ENCODE peak calls at places on chromosomes 11 and 22, in eight cellular contexts. One of them, this sample, is unnamed.

GRCh38 chr22:29116397-29117123 is 43.7 kb downstream of the KREMEN1 start:
- DNase-seq in naive thymus-derived CD8-positive, alpha-beta T cell: peak
- DNase-seq in T-helper 2 cell: no peak
- DNase-seq in C1 segment of cervical spinal cord: no peak
- DNase-seq in amniotic epithelial cell: no peak
- DNase-seq in HTR-8/SVneo: no peak
- DNase-seq in T-helper 9 cell: no peak
- DNase-seq in stomach: no peak
- DNase-seq in this sample: no peak

GRCh38 chr11:118430956-118431355 is 5.3 kb upstream of the KMT2A start:
- DNase-seq in naive thymus-derived CD8-positive, alpha-beta T cell: no peak
- DNase-seq in T-helper 2 cell: no peak
- DNase-seq in C1 segment of cervical spinal cord: no peak
- DNase-seq in amniotic epithelial cell: no peak
- DNase-seq in HTR-8/SVneo: no peak
- DNase-seq in T-helper 9 cell: no peak
- DNase-seq in stomach: no peak
- DNase-seq in this sample: no peak

GRCh38 chr11:8806974-8807373 is 104.0 kb upstream of the AKIP1 start:
- DNase-seq in naive thymus-derived CD8-positive, alpha-beta T cell: no peak
- DNase-seq in T-helper 2 cell: no peak
- DNase-seq in C1 segment of cervical spinal cord: no peak
- DNase-seq in amniotic epithelial cell: no peak
- DNase-seq in HTR-8/SVneo: no peak
- DNase-seq in T-helper 9 cell: no peak
- DNase-seq in stomach: no peak
- DNase-seq in this sample: no peak

GRCh38 chr22:39374801-39375200 is 24.8 kb upstream of the TAB1 start:
- DNase-seq in naive thymus-derived CD8-positive, alpha-beta T cell: no peak
- DNase-seq in T-helper 2 cell: no peak
- DNase-seq in C1 segment of cervical spinal cord: no peak
- DNase-seq in amniotic epithelial cell: no peak
- DNase-seq in HTR-8/SVneo: no peak
- DNase-seq in T-helper 9 cell: no peak
- DNase-seq in stomach: no peak
- DNase-seq in this sample: no peak

GRCh38 chr11:27213232-27213660 is 149.8 kb downstream of the CCDC34 start:
- DNase-seq in naive thymus-derived CD8-positive, alpha-beta T cell: no peak
- DNase-seq in T-helper 2 cell: no peak
- DNase-seq in C1 segment of cervical spinal cord: no peak
- DNase-seq in amniotic epithelial cell: peak
- DNase-seq in HTR-8/SVneo: no peak
- DNase-seq in T-helper 9 cell: no peak
- DNase-seq in stomach: no peak
- DNase-seq in this sample: no peak

GRCh38 chr11:70713988-70714665 is 315.8 kb downstream of the CTTN start:
- DNase-seq in naive thymus-derived CD8-positive, alpha-beta T cell: no peak
- DNase-seq in T-helper 2 cell: no peak
- DNase-seq in C1 segment of cervical spinal cord: no peak
- DNase-seq in amniotic epithelial cell: no peak
- DNase-seq in HTR-8/SVneo: no peak
- DNase-seq in T-helper 9 cell: no peak
- DNase-seq in stomach: no peak
- DNase-seq in this sample: no peak

GRCh38 chr11:15053201-15053685 is 20.1 kb upstream of the CALCB start:
- DNase-seq in naive thymus-derived CD8-positive, alpha-beta T cell: no peak
- DNase-seq in T-helper 2 cell: no peak
- DNase-seq in C1 segment of cervical spinal cord: no peak
- DNase-seq in amniotic epithelial cell: no peak
- DNase-seq in HTR-8/SVneo: no peak
- DNase-seq in T-helper 9 cell: no peak
- DNase-seq in stomach: no peak
- DNase-seq in this sample: peak

GRCh38 chr11:127998421-127998820 is 588.9 kb downstream of the ETS1 start:
- DNase-seq in naive thymus-derived CD8-positive, alpha-beta T cell: no peak
- DNase-seq in T-helper 2 cell: no peak
- DNase-seq in C1 segment of cervical spinal cord: no peak
- DNase-seq in amniotic epithelial cell: no peak
- DNase-seq in HTR-8/SVneo: no peak
- DNase-seq in T-helper 9 cell: no peak
- DNase-seq in stomach: no peak
- DNase-seq in this sample: peak

GRCh38 chr22:35620624-35621245 is 3.6 kb upstream of the MB start:
- DNase-seq in naive thymus-derived CD8-positive, alpha-beta T cell: no peak
- DNase-seq in T-helper 2 cell: no peak
- DNase-seq in C1 segment of cervical spinal cord: no peak
- DNase-seq in amniotic epithelial cell: no peak
- DNase-seq in HTR-8/SVneo: no peak
- DNase-seq in T-helper 9 cell: no peak
- DNase-seq in stomach: no peak
- DNase-seq in this sample: peak

GRCh38 chr22:26586556-26587325 is 3.2 kb downstream of the TPST2 start:
- DNase-seq in naive thymus-derived CD8-positive, alpha-beta T cell: peak
- DNase-seq in T-helper 2 cell: no peak
- DNase-seq in C1 segment of cervical spinal cord: no peak
- DNase-seq in amniotic epithelial cell: no peak
- DNase-seq in HTR-8/SVneo: no peak
- DNase-seq in T-helper 9 cell: no peak
- DNase-seq in stomach: no peak
- DNase-seq in this sample: no peak

GRCh38 chr11:33207408-33207985 is 46.2 kb upstream of the CSTF3 start:
- DNase-seq in naive thymus-derived CD8-positive, alpha-beta T cell: no peak
- DNase-seq in T-helper 2 cell: no peak
- DNase-seq in C1 segment of cervical spinal cord: no peak
- DNase-seq in amniotic epithelial cell: peak
- DNase-seq in HTR-8/SVneo: no peak
- DNase-seq in T-helper 9 cell: no peak
- DNase-seq in stomach: peak
- DNase-seq in this sample: no peak

GRCh38 chr22:43478621-43479285 is 66.9 kb downstream of the MPPED1 start:
- DNase-seq in naive thymus-derived CD8-positive, alpha-beta T cell: no peak
- DNase-seq in T-helper 2 cell: no peak
- DNase-seq in C1 segment of cervical spinal cord: no peak
- DNase-seq in amniotic epithelial cell: no peak
- DNase-seq in HTR-8/SVneo: no peak
- DNase-seq in T-helper 9 cell: no peak
- DNase-seq in stomach: no peak
- DNase-seq in this sample: no peak

GRCh38 chr22:43828711-43829447 is 16.8 kb upstream of the EFCAB6 start:
- DNase-seq in naive thymus-derived CD8-positive, alpha-beta T cell: no peak
- DNase-seq in T-helper 2 cell: no peak
- DNase-seq in C1 segment of cervical spinal cord: no peak
- DNase-seq in amniotic epithelial cell: no peak
- DNase-seq in HTR-8/SVneo: no peak
- DNase-seq in T-helper 9 cell: no peak
- DNase-seq in stomach: no peak
- DNase-seq in this sample: no peak

GRCh38 chr11:68942751-68943271 is 38.0 kb downstream of the MRGPRD start:
- DNase-seq in naive thymus-derived CD8-positive, alpha-beta T cell: no peak
- DNase-seq in T-helper 2 cell: no peak
- DNase-seq in C1 segment of cervical spinal cord: no peak
- DNase-seq in amniotic epithelial cell: peak
- DNase-seq in HTR-8/SVneo: no peak
- DNase-seq in T-helper 9 cell: no peak
- DNase-seq in stomach: no peak
- DNase-seq in this sample: no peak

GRCh38 chr11:117823941-117824420 is 563 bp downstream of the FXYD2 start:
- DNase-seq in naive thymus-derived CD8-positive, alpha-beta T cell: peak
- DNase-seq in T-helper 2 cell: no peak
- DNase-seq in C1 segment of cervical spinal cord: no peak
- DNase-seq in amniotic epithelial cell: no peak
- DNase-seq in HTR-8/SVneo: no peak
- DNase-seq in T-helper 9 cell: no peak
- DNase-seq in stomach: no peak
- DNase-seq in this sample: no peak

GRCh38 chr22:18044548-18045271 is 20.3 kb upstream of the MICAL3 start:
- DNase-seq in naive thymus-derived CD8-positive, alpha-beta T cell: no peak
- DNase-seq in T-helper 2 cell: no peak
- DNase-seq in C1 segment of cervical spinal cord: peak
- DNase-seq in amniotic epithelial cell: no peak
- DNase-seq in HTR-8/SVneo: no peak
- DNase-seq in T-helper 9 cell: no peak
- DNase-seq in stomach: peak
- DNase-seq in this sample: peak

GRCh38 chr11:104736503-104736902 is 161.8 kb downstream of the CASP12 start:
- DNase-seq in naive thymus-derived CD8-positive, alpha-beta T cell: no peak
- DNase-seq in T-helper 2 cell: no peak
- DNase-seq in C1 segment of cervical spinal cord: no peak
- DNase-seq in amniotic epithelial cell: no peak
- DNase-seq in HTR-8/SVneo: no peak
- DNase-seq in T-helper 9 cell: no peak
- DNase-seq in stomach: no peak
- DNase-seq in this sample: no peak

GRCh38 chr11:61168858-61169257 is 7.6 kb upstream of the VPS37C start:
- DNase-seq in naive thymus-derived CD8-positive, alpha-beta T cell: no peak
- DNase-seq in T-helper 2 cell: no peak
- DNase-seq in C1 segment of cervical spinal cord: no peak
- DNase-seq in amniotic epithelial cell: no peak
- DNase-seq in HTR-8/SVneo: no peak
- DNase-seq in T-helper 9 cell: no peak
- DNase-seq in stomach: no peak
- DNase-seq in this sample: no peak